ENCODE peak calls at places on chromosome 9, in seven cellular contexts. M is B cell; I is stimulated activated CD8-positive, alpha-beta memory T cell treated with anti-CD3 and anti-CD28 coated beads, Interleukin-4, amount 100 ng/mL, for 24 hours; B is activated CD8-positive, alpha-beta memory T cell treated with anti-CD3 and anti-CD28 coated beads for 48 hours; Z is GM19239; P is glomerular endothelial cell; Q is kidney epithelial cell. R is an unnamed sample.
A peak's percentile ranks its signal among the peaks of the same experiment; 100 is the strongest.

GRCh38 chr9:37422289-37423104 is at the start of gene GRHPR:
- DNase-seq in Z (peak; percentile 90), P (no peak), I (peak; percentile 88), M (peak; percentile 89), Q (no peak), B (peak; percentile 88), R (peak; percentile 86)

GRCh38 chr9:92717201-92718085 is 47.2 kb downstream of the BICD2 start:
- DNase-seq in B (no peak), P (no peak), Q (no peak), Z (no peak), I (no peak), M (no peak), R (peak; percentile 68)

GRCh38 chr9:120257483-120257882 is 322.5 kb downstream of the CDK5RAP2 start:
- DNase-seq in B (no peak), M (no peak), P (no peak), Z (no peak), I (no peak), Q (peak; percentile 18), R (no peak)

GRCh38 chr9:33148367-33149019 is 18.6 kb downstream of the B4GALT1 start:
- DNase-seq in I (no peak), P (no peak), Q (no peak), B (no peak), Z (no peak), M (no peak), R (peak; percentile 23)

GRCh38 chr9:15374310-15374709 is 48.4 kb upstream of the SNAPC3 start:
- DNase-seq in P (no peak), B (no peak), M (peak; percentile 17), Z (no peak), I (no peak), Q (no peak), R (no peak)

GRCh38 chr9:37966443-37967271 is 62.7 kb upstream of the SLC25A51 start:
- DNase-seq in M (no peak), P (no peak), Z (peak; percentile 36), B (no peak), I (no peak), Q (peak; percentile 72), R (peak; percentile 57)

GRCh38 chr9:124869986-124870560 is 8.1 kb downstream of the ARPC5L start:
- DNase-seq in I (peak; percentile 87), Z (peak; percentile 52), Q (no peak), M (peak; percentile 68), B (peak; percentile 68), P (no peak), R (peak; percentile 86)

GRCh38 chr9:114452219-114453169 is 52.8 kb downstream of the WHRN start:
- DNase-seq in B (no peak), P (no peak), M (peak; percentile 80), I (no peak), Q (no peak), Z (no peak), R (peak; percentile 83)

GRCh38 chr9:124868511-124869465 is 6.9 kb downstream of the ARPC5L start:
- DNase-seq in B (peak; percentile 74), Q (no peak), I (peak; percentile 85), Z (peak; percentile 85), P (no peak), M (peak; percentile 95), R (peak; percentile 93)

GRCh38 chr9:3760031-3760430 is 234.2 kb upstream of the RFX3 start:
- DNase-seq in P (no peak), M (no peak), I (no peak), B (no peak), Q (no peak), Z (no peak), R (no peak)

GRCh38 chr9:87039809-87040392 is 92.6 kb upstream of the GAS1 start:
- DNase-seq in B (no peak), Q (peak; percentile 48), M (no peak), P (no peak), Z (no peak), I (no peak), R (no peak)

GRCh38 chr9:126482361-126483044 is 131.2 kb upstream of the LMX1B start:
- DNase-seq in B (no peak), M (no peak), P (no peak), Q (no peak), Z (no peak), I (no peak), R (no peak)

GRCh38 chr9:87687207-87687606 is 38.7 kb upstream of the CTSL start:
- DNase-seq in I (no peak), M (no peak), Z (no peak), P (no peak), Q (no peak), B (no peak), R (no peak)

GRCh38 chr9:93128011-93128714 is 5.9 kb downstream of the NINJ1 start:
- DNase-seq in M (no peak), I (no peak), B (no peak), Z (no peak), Q (no peak), P (no peak), R (peak; percentile 37)